ENCODE peak calls at places on chromosomes 4 and X, in seven cellular contexts. A is foreskin fibroblast, N is AG10803, I is K562, Q is retinal pigment epithelial cell, S is lower leg skin, E is fibroblast of lung. V is an unnamed sample.

GRCh38 chr4:88937081-88937480 is 119.9 kb downstream of the FAM13A start:
- DNase-seq in E (peak), Q (no peak), S (no peak), A (peak), I (no peak), N (no peak), V (no peak)

GRCh38 chr4:17324431-17324830 is 187.5 kb downstream of the QDPR start:
- DNase-seq in E (peak), I (peak), Q (peak), N (peak), A (peak), S (no peak), V (peak)

GRCh38 chr4:60522265-60522664 is 677.9 kb upstream of the ADGRL3 start:
- DNase-seq in Q (no peak), E (no peak), I (no peak), A (no peak), S (no peak), N (no peak), V (no peak)

GRCh38 chr4:83613994-83614393 is 78.1 kb downstream of the GPAT3 start:
- DNase-seq in N (no peak), I (no peak), S (no peak), Q (no peak), A (no peak), E (no peak), V (no peak)

GRCh38 chr4:39855909-39856512 is 121.7 kb downstream of the PDS5A start:
- DNase-seq in N (peak), I (peak), Q (no peak), A (peak), S (no peak), E (peak), V (no peak)

GRCh38 chrX:68139791-68140190 is 293.5 kb downstream of the OPHN1 start:
- DNase-seq in A (peak), S (no peak), I (no peak), N (peak), E (no peak), Q (no peak), V (no peak)

GRCh38 chrX:112759512-112759911 is 79.8 kb upstream of the LHFPL1 start:
- DNase-seq in S (no peak), A (no peak), E (no peak), Q (no peak), I (no peak), N (no peak), V (no peak)

GRCh38 chr4:148341980-148342800 is 100.0 kb downstream of the NR3C2 start:
- DNase-seq in S (no peak), Q (peak), N (no peak), E (no peak), I (no peak), A (no peak), V (no peak)

GRCh38 chr4:77152421-77152820 is 4.6 kb upstream of the CCNG2 start:
- DNase-seq in Q (no peak), N (no peak), S (no peak), A (peak), I (no peak), E (no peak), V (no peak)

GRCh38 chr4:30600246-30600645 is 119.9 kb upstream of the PCDH7 start:
- DNase-seq in N (no peak), I (no peak), E (peak), Q (no peak), S (no peak), A (peak), V (no peak)

GRCh38 chr4:25818293-25819240 is 44.2 kb downstream of the SEL1L3 start:
- DNase-seq in Q (no peak), E (peak), N (peak), I (no peak), S (peak), A (peak), V (no peak)

GRCh38 chr4:52751349-52751911 is at the start of gene ERVMER34-1:
- DNase-seq in Q (peak), A (peak), S (no peak), I (peak), N (peak), E (peak), V (no peak)

GRCh38 chrX:105695451-105695850 is 126.9 kb upstream of the NRK start:
- DNase-seq in Q (peak), S (no peak), N (no peak), I (no peak), E (peak), A (peak), V (no peak)

GRCh38 chr4:15756361-15756861 is 21.7 kb upstream of the CD38 start:
- DNase-seq in A (peak), Q (no peak), I (peak), N (no peak), E (peak), S (no peak), V (peak)

GRCh38 chrX:140099221-140099620 is 133.9 kb upstream of the CXorf66 start:
- DNase-seq in A (no peak), Q (no peak), E (no peak), S (no peak), N (no peak), I (no peak), V (no peak)

GRCh38 chr4:94519019-94519418 is 67.3 kb downstream of the PDLIM5 start:
- DNase-seq in E (no peak), I (no peak), Q (no peak), S (no peak), N (no peak), A (no peak), V (peak)

GRCh38 chrX:44572340-44572938 is 29.8 kb upstream of the FUNDC1 start:
- DNase-seq in S (no peak), A (no peak), I (no peak), E (no peak), N (no peak), Q (no peak), V (no peak)

GRCh38 chr4:110032603-110033002 is 119.9 kb downstream of the EGF start:
- DNase-seq in Q (no peak), I (no peak), S (no peak), N (no peak), E (no peak), A (no peak), V (no peak)

GRCh38 chr4:168604496-168605373 is 107.9 kb downstream of the PALLD start:
- DNase-seq in E (peak), A (peak), S (no peak), I (no peak), N (peak), Q (peak), V (no peak)

GRCh38 chr4:37675587-37676290 is 10.4 kb downstream of the RELL1 start:
- DNase-seq in N (no peak), E (no peak), I (no peak), S (no peak), Q (no peak), A (no peak), V (peak)

GRCh38 chr4:139084425-139085093 is 69.0 kb downstream of the NOCT start:
- DNase-seq in Q (no peak), I (no peak), S (no peak), E (no peak), N (no peak), A (no peak), V (no peak)

GRCh38 chrX:68749426-68749825 is 79.4 kb upstream of the EFNB1 start:
- DNase-seq in N (no peak), E (no peak), I (no peak), Q (no peak), A (no peak), S (no peak), V (no peak)

GRCh38 chrX:11450354-11450753 is 157.1 kb downstream of the AMELX start:
- DNase-seq in Q (no peak), I (no peak), S (no peak), N (no peak), A (no peak), E (peak), V (no peak)

GRCh38 chr4:143700420-143701352 is at the start of gene FREM3:
- DNase-seq in A (peak), I (no peak), Q (no peak), N (no peak), S (no peak), E (no peak), V (peak)

GRCh38 chr4:181792641-181793612 is 450.3 kb upstream of the TENM3 start:
- DNase-seq in E (no peak), N (no peak), I (no peak), S (no peak), A (no peak), Q (no peak), V (no peak)

GRCh38 chrX:42934020-42934701 is 156.2 kb upstream of the PPP1R2C start:
- DNase-seq in Q (no peak), E (peak), S (no peak), A (no peak), N (no peak), I (no peak), V (peak)

GRCh38 chrX:13077168-13077567 is 32.7 kb upstream of the FAM9C start:
- DNase-seq in I (no peak), A (peak), S (no peak), Q (no peak), E (peak), N (peak), V (no peak)

GRCh38 chr4:83855044-83855443 is 319.1 kb downstream of the GPAT3 start:
- DNase-seq in S (no peak), Q (peak), A (peak), N (peak), E (peak), I (no peak), V (no peak)

GRCh38 chrX:121858867-121859647 is 811.6 kb downstream of the GLUD2 start:
- DNase-seq in A (no peak), E (no peak), I (no peak), Q (no peak), S (no peak), N (no peak), V (no peak)

GRCh38 chr4:83219344-83219990 is 65.1 kb downstream of the COQ2 start:
- DNase-seq in N (peak), S (peak), I (no peak), A (peak), Q (no peak), E (peak), V (peak)

GRCh38 chr4:6908397-6909112 is 1.1 kb upstream of the TBC1D14 start:
- DNase-seq in S (peak), I (peak), Q (no peak), A (no peak), N (peak), E (peak), V (no peak)

GRCh38 chr4:77052352-77052751 is 23.4 kb downstream of the CCNI start:
- DNase-seq in I (peak), Q (no peak), A (peak), S (no peak), N (peak), E (peak), V (peak)

GRCh38 chrX:40153335-40154221 is 55.8 kb upstream of the BCOR start:
- DNase-seq in S (no peak), I (peak), E (no peak), N (no peak), Q (no peak), A (peak), V (peak)

GRCh38 chrX:115330498-115331138 is 41.1 kb downstream of the LUZP4 start:
- DNase-seq in S (no peak), Q (no peak), A (peak), I (peak), N (peak), E (peak), V (peak)

GRCh38 chr4:27006646-27007045 is 146.0 kb downstream of the STIM2 start:
- DNase-seq in E (peak), Q (no peak), A (no peak), S (no peak), N (no peak), I (no peak), V (no peak)

GRCh38 chr4:3516061-3516835 is 16.0 kb downstream of the LRPAP1 start:
- DNase-seq in A (no peak), I (no peak), S (no peak), E (no peak), N (no peak), Q (no peak), V (no peak)

GRCh38 chr4:3515646-3516045 is 16.6 kb downstream of the LRPAP1 start:
- DNase-seq in I (no peak), Q (no peak), S (no peak), E (no peak), N (no peak), A (no peak), V (no peak)

GRCh38 chr4:3514221-3514780 is 17.9 kb downstream of the LRPAP1 start:
- DNase-seq in N (no peak), A (no peak), S (no peak), I (no peak), Q (no peak), E (no peak), V (no peak)

GRCh38 chr4:3513807-3514206 is 18.4 kb downstream of the LRPAP1 start:
- DNase-seq in I (no peak), N (no peak), Q (no peak), E (no peak), A (no peak), S (no peak), V (no peak)

GRCh38 chr4:3514806-3515421 is 17.3 kb downstream of the LRPAP1 start:
- DNase-seq in N (no peak), A (no peak), E (no peak), I (no peak), S (no peak), Q (no peak), V (no peak)
- TF ChIP-seq CTCF in N (peak), A (peak), E (peak), I (peak), S (no peak), Q (peak), V (no peak)

DNA sequence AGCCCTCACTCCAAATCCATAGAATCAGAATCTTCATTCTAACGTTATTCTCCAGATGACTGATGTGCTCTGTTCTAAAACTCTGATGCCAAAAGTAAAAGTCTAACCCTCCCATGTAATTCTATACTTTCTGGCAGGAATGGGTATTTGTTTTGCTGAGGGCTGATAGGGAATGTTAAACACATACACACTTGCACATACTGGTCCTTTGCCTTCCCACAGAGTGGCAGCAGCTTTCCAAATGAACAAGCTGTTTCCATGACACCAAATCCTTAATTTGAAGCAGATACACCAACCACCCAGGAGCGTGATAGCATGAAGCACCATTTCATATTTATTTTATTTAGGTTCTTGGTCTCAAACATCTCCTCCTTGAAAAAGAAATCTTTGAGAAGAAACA is 155.5 kb upstream of the PRDX4 start:
- DNase-seq in A (no peak), S (no peak), N (no peak), Q (no peak), I (no peak), E (no peak), V (no peak)
- H3K4me3 ChIP-seq in A (no peak), S (no peak), N (no peak), Q (no peak), I (no peak), E (no peak), V (no peak)

GRCh38 chrX:22748093-22748999 is 251.4 kb upstream of the DDX53 start:
- DNase-seq in Q (no peak), E (peak), N (peak), S (no peak), A (peak), I (peak), V (peak)
- TF ChIP-seq CTCF in Q (peak), E (peak), N (peak), S (no peak), A (peak), I (peak), V (peak)

GRCh38 chr4:2057382-2058065 is 1.6 kb upstream of the NAT8L start:
- DNase-seq in N (no peak), S (no peak), I (no peak), Q (no peak), A (no peak), E (no peak), V (no peak)
- H3K4me3 ChIP-seq in N (no peak), S (no peak), I (no peak), Q (no peak), A (no peak), E (no peak), V (no peak)